ENCODE peak calls at places on chromosome 7, in eight cellular contexts. T, C, S, A, X, D, N and O are unnamed samples.

GRCh38 chr7:28705350-28705749 is 252.8 kb downstream of the TRIL start:
- DNase-seq in C (no peak), D (no peak), X (no peak), S (no peak), A (no peak), T (no peak), N (no peak), O (no peak)

GRCh38 chr7:6615853-6616555 is 594 bp downstream of the ZNF853 start:
- DNase-seq in S (no peak), N (no peak), D (peak), T (no peak), X (no peak), A (peak), C (peak), O (no peak)

GRCh38 chr7:80298201-80298600 is 163.6 kb downstream of the GNAI1 start:
- DNase-seq in D (no peak), T (no peak), X (no peak), N (no peak), S (no peak), C (no peak), A (no peak), O (no peak)

GRCh38 chr7:134454277-134454676 is 4.6 kb downstream of the AKR1B1 start:
- DNase-seq in X (no peak), N (no peak), T (no peak), S (no peak), D (no peak), C (no peak), A (no peak), O (no peak)

GRCh38 chr7:132430863-132431822 is 145.1 kb downstream of the PLXNA4 start:
- DNase-seq in S (peak), X (peak), T (peak), A (no peak), N (no peak), C (peak), D (no peak), O (no peak)

GRCh38 chr7:130951303-130951975 is 217.4 kb upstream of the KLF14 start:
- DNase-seq in C (no peak), X (no peak), D (no peak), N (no peak), T (no peak), S (no peak), A (no peak), O (no peak)

GRCh38 chr7:4406288-4407058 is 275.6 kb upstream of the FOXK1 start:
- DNase-seq in T (no peak), S (no peak), A (no peak), C (no peak), D (no peak), X (no peak), N (no peak), O (no peak)

GRCh38 chr7:92722541-92722940 is 113.8 kb downstream of the CDK6 start:
- DNase-seq in T (no peak), A (no peak), C (no peak), N (no peak), D (no peak), S (no peak), X (no peak), O (no peak)

GRCh38 chr7:46979439-46979838 is 602.5 kb downstream of the TNS3 start:
- DNase-seq in S (no peak), X (no peak), A (no peak), T (no peak), D (no peak), C (no peak), N (no peak), O (no peak)

GRCh38 chr7:4964506-4964905 is 5.5 kb upstream of the MMD2 start:
- DNase-seq in S (no peak), X (no peak), A (no peak), T (no peak), N (no peak), D (no peak), C (no peak), O (no peak)

GRCh38 chr7:142772051-142772450 is 1.3 kb downstream of the PRSS2 start:
- DNase-seq in D (no peak), X (no peak), S (no peak), A (no peak), C (no peak), T (no peak), N (no peak), O (no peak)

GRCh38 chr7:68754414-68754813 is 843.9 kb upstream of the AUTS2 start:
- DNase-seq in C (no peak), T (no peak), X (no peak), A (no peak), S (no peak), N (no peak), D (no peak), O (no peak)

GRCh38 chr7:158685727-158686126 is 18.9 kb downstream of the NCAPG2 start:
- DNase-seq in X (no peak), N (no peak), A (no peak), S (no peak), C (no peak), T (no peak), D (no peak), O (no peak)

GRCh38 chr7:116258734-116259133 is 48.4 kb downstream of the TES start:
- DNase-seq in D (no peak), X (no peak), N (no peak), T (peak), S (peak), C (peak), A (peak), O (no peak)

GRCh38 chr7:117737882-117738281 is 135.4 kb downstream of the CTTNBP2 start:
- DNase-seq in D (no peak), C (no peak), X (no peak), N (no peak), A (no peak), S (no peak), T (no peak), O (no peak)

GRCh38 chr7:66503036-66503370 is 125.7 kb upstream of the KCTD7 start:
- DNase-seq in S (no peak), T (no peak), C (no peak), N (no peak), A (no peak), D (no peak), X (no peak), O (no peak)

GRCh38 chr7:66503551-66504031 is 125.1 kb upstream of the KCTD7 start:
- DNase-seq in C (no peak), T (no peak), S (no peak), D (no peak), N (no peak), X (no peak), A (no peak), O (no peak)

GRCh38 chr7:66500087-66500486 is 128.6 kb upstream of the KCTD7 start:
- DNase-seq in D (peak), A (no peak), T (no peak), C (no peak), S (no peak), X (no peak), N (no peak), O (no peak)

GRCh38 chr7:66504131-66504530 is 124.5 kb upstream of the KCTD7 start:
- DNase-seq in A (no peak), S (no peak), N (no peak), T (no peak), D (no peak), X (no peak), C (no peak), O (no peak)

DNA sequence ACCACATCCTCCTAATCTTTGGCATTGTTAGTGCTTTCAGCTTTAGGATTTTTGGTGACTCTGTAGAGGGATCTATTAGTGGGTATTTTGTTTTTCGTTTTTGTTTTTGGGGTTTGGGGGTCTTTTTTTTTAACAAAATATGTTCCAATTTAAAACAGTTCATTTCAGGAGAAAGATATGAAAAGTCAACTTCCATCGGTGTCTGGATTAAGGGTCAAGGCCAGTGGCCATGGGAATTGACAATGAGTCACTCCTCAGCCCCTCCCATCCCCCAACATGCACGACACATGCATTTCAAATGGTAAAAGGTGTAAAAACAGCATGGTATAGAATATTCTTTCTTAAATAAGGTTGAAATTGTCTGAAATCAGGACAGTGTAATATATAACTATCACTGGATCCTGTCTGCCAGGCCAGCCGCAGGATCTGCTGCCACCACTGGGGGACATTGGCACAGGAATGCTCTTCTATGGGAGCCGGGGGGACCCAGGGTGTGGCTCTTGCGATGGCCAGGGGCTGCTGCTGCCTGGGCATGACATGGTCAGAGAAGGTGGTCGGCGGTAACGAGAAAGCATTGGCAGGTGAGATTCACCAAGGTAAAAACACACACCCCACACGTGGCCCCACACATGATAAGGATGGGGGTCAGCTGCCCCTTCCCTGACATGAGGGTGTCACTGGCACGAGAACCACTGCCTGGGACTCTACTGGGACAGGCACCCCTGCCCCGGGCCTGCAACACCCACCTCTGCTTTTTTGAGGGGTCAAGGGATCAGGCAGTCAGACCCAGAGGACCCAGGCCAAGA is 126.2 kb upstream of the KCTD7 start:
- DNase-seq in X (no peak), N (no peak), S (no peak), A (no peak), T (no peak), D (no peak), C (no peak), O (no peak)
- TF ChIP-seq CTCF in X (no peak), N (no peak), S (no peak), A (no peak), T (no peak), D (peak), C (no peak), O (no peak)

GRCh38 chr7:151085691-151086620 is at the start of gene AGAP3:
- DNase-seq in D (peak), N (peak), T (peak), C (peak), S (peak), A (peak), X (peak), O (peak)

GRCh38 chr7:151088856-151089699 is 2.8 kb downstream of the AGAP3 start:
- DNase-seq in X (no peak), D (peak), A (peak), T (peak), C (no peak), N (peak), S (peak), O (no peak)

GRCh38 chr7:151086802-151087246 is 549 bp downstream of the AGAP3 start:
- DNase-seq in S (peak), D (no peak), N (no peak), C (no peak), X (no peak), A (peak), T (no peak), O (no peak)

GRCh38 chr7:151088019-151088855 is 2.0 kb downstream of the AGAP3 start:
- DNase-seq in C (no peak), X (no peak), D (no peak), T (no peak), N (no peak), S (no peak), A (no peak), O (no peak)

GRCh38 chr7:151087247-151088018 is 1.2 kb downstream of the AGAP3 start:
- DNase-seq in S (peak), C (peak), D (peak), T (peak), N (peak), X (peak), A (peak), O (no peak)
- TF ChIP-seq CTCF in S (no peak), C (no peak), D (peak), T (peak), N (peak), X (peak), A (no peak), O (peak)

GRCh38 chr7:51198654-51199053 is 118.0 kb downstream of the COBL start:
- DNase-seq in T (no peak), X (no peak), S (no peak), D (no peak), N (no peak), A (no peak), C (no peak), O (no peak)
- TF ChIP-seq CTCF in T (no peak), X (no peak), S (no peak), D (no peak), N (no peak), A (no peak), C (no peak), O (no peak)

GRCh38 chr7:84002348-84002747 is 192.2 kb downstream of the SEMA3A start:
- DNase-seq in N (no peak), D (no peak), C (no peak), T (no peak), S (no peak), X (no peak), A (no peak), O (no peak)
- TF ChIP-seq CTCF in N (no peak), D (no peak), C (no peak), T (no peak), S (no peak), X (no peak), A (no peak), O (no peak)

DNA sequence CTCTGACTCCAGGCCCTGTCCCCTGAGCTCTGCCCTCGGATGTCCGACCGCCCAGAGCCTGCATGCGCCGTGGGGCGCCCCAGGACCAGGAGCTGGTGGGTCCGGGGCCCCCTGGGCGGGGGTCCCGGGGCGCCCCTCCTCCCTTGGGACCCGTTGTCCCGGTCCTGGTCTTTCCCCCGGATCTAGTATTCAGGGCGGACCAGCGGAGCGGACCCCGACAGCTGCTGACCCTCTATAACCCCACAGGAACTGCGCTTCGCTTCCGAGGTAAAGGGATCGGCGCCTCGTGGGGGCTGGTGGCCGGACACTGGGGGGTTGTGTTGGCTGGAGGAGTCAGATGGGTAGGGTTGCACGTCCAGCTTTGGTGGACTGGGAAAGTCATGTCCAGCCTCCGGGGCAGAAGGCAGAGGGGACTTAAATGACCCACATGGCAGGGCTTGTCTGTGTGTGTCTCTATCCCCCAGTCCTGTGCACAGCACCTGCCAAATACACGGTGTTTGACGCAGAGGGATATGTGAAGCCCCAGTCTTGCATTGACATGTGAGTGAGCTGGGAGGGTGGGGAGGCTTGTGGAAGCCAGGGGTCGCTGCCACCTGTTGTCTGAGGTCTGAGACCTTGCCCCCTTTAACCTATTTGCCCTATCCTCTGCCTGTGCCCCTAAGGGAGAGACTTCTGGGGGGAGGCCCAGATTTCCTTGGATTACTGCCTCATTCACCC is 548 bp downstream of the MOSPD3 start:
- DNase-seq in C (no peak), S (peak), N (peak), A (peak), T (no peak), X (no peak), D (peak), O (no peak)
- TF ChIP-seq CTCF in C (no peak), S (no peak), N (no peak), A (no peak), T (no peak), X (no peak), D (peak), O (no peak)